ENCODE peak calls at places on chromosomes 5 and 9, in nine cellular contexts. B, W, T, Q, N, L, I, R and P are unnamed samples.

GRCh38 chr5:169408735-169409134 is 107.8 kb upstream of the SLIT3 start:
- DNase-seq in B (no peak), W (no peak), T (no peak), Q (no peak), N (no peak), L (peak; percentile 39), I (no peak), R (no peak), P (no peak)

GRCh38 chr9:98989036-98990000 is 45.6 kb downstream of the COL15A1 start:
- DNase-seq in B (peak; percentile 100), W (peak; percentile 75), T (peak; percentile 15), Q (peak; percentile 85), N (peak; percentile 98), L (peak; percentile 100), I (no peak), R (peak; percentile 36), P (no peak)

GRCh38 chr5:78979117-78979742 is 5.9 kb downstream of the ARSB start:
- DNase-seq in B (no peak), W (no peak), T (no peak), Q (no peak), N (no peak), L (no peak), I (no peak), R (no peak), P (no peak)

GRCh38 chr9:78118742-78119473 is 87.3 kb upstream of the GNAQ start:
- DNase-seq in B (peak; percentile 20), W (no peak), T (no peak), Q (no peak), N (peak; percentile 14), L (peak; percentile 79), I (no peak), R (no peak), P (no peak)

GRCh38 chr9:113598451-113598850 is 134.9 kb downstream of the RGS3 start:
- DNase-seq in B (no peak), W (no peak), T (no peak), Q (no peak), N (no peak), L (no peak), I (no peak), R (no peak), P (no peak)

GRCh38 chr5:150486402-150487198 is 21.3 kb upstream of the NDST1 start:
- DNase-seq in B (peak; percentile 48), W (no peak), T (peak; percentile 62), Q (no peak), N (no peak), L (peak; percentile 65), I (no peak), R (peak; percentile 79), P (peak; percentile 76)

GRCh38 chr5:10445352-10445751 is 3.7 kb downstream of the ROPN1L start:
- DNase-seq in B (no peak), W (no peak), T (no peak), Q (no peak), N (no peak), L (no peak), I (no peak), R (no peak), P (no peak)

GRCh38 chr5:9505215-9505614 is 40.7 kb downstream of the SEMA5A start:
- DNase-seq in B (peak; percentile 22), W (no peak), T (no peak), Q (no peak), N (no peak), L (peak; percentile 39), I (no peak), R (no peak), P (no peak)

GRCh38 chr5:3051400-3051799 is 299.9 kb upstream of the IRX2 start:
- DNase-seq in B (no peak), W (no peak), T (no peak), Q (no peak), N (no peak), L (no peak), I (no peak), R (no peak), P (no peak)

GRCh38 chr5:44774279-44774880 is 34.4 kb upstream of the MRPS30 start:
- DNase-seq in B (peak; percentile 52), W (peak; percentile 48), T (peak; percentile 66), Q (peak; percentile 52), N (peak; percentile 55), L (peak; percentile 56), I (no peak), R (no peak), P (peak; percentile 59)

GRCh38 chr5:150073086-150073625 is 13.2 kb downstream of the CSF1R start:
- DNase-seq in B (no peak), W (no peak), T (no peak), Q (no peak), N (no peak), L (no peak), I (no peak), R (peak; percentile 26), P (no peak)

GRCh38 chr5:38060354-38060753 is 198.0 kb upstream of the EGFLAM start:
- DNase-seq in B (peak; percentile 66), W (no peak), T (no peak), Q (no peak), N (peak; percentile 2), L (peak; percentile 87), I (no peak), R (no peak), P (no peak)

GRCh38 chr9:120886490-120886967 is 9.5 kb upstream of the PHF19 start:
- DNase-seq in B (peak; percentile 78), W (peak; percentile 23), T (no peak), Q (no peak), N (peak; percentile 64), L (peak; percentile 93), I (no peak), R (no peak), P (no peak)

GRCh38 chr5:14263700-14264099 is 120.6 kb downstream of the TRIO start:
- DNase-seq in B (no peak), W (no peak), T (no peak), Q (no peak), N (no peak), L (no peak), I (no peak), R (no peak), P (peak; percentile 35)

GRCh38 chr9:5563886-5564285 is 53.6 kb downstream of the PDCD1LG2 start:
- DNase-seq in B (peak; percentile 51), W (no peak), T (no peak), Q (no peak), N (peak; percentile 59), L (peak; percentile 81), I (no peak), R (no peak), P (no peak)

GRCh38 chr5:39266442-39266841 is 47.1 kb upstream of the FYB1 start:
- DNase-seq in B (peak; percentile 5), W (no peak), T (no peak), Q (no peak), N (peak; percentile 39), L (peak; percentile 2), I (no peak), R (no peak), P (no peak)

GRCh38 chr5:74400067-74400466 is 240.5 kb downstream of the ENC1 start:
- DNase-seq in B (no peak), W (no peak), T (no peak), Q (no peak), N (no peak), L (no peak), I (no peak), R (no peak), P (no peak)

GRCh38 chr9:19161257-19162025 is 34.1 kb upstream of the PLIN2 start:
- DNase-seq in B (peak; percentile 99), W (peak; percentile 67), T (no peak), Q (peak; percentile 82), N (peak; percentile 98), L (peak; percentile 94), I (no peak), R (no peak), P (peak; percentile 17)

GRCh38 chr5:107472620-107473064 is 198.1 kb downstream of the EFNA5 start:
- DNase-seq in B (no peak), W (no peak), T (no peak), Q (no peak), N (no peak), L (no peak), I (no peak), R (no peak), P (no peak)

GRCh38 chr5:134580001-134580460 is 52.6 kb downstream of the SAR1B start:
- DNase-seq in B (no peak), W (no peak), T (no peak), Q (no peak), N (no peak), L (no peak), I (no peak), R (no peak), P (no peak)